ENCODE peak calls at places on chromosomes 1 and 21, in four cellular contexts. Z is transverse colon, M is right lobe of liver, J is H54. O is an unnamed sample.

GRCh38 chr1:6967431-6968079 is 182.3 kb downstream of the CAMTA1 start:
- DNase-seq in Z (no peak), M (no peak), J (no peak), O (no peak)

GRCh38 chr1:210817385-210818275 is 316.3 kb downstream of the KCNH1 start:
- DNase-seq in Z (no peak), M (no peak), J (no peak), O (no peak)

GRCh38 chr1:86933562-86934377 is 19.3 kb downstream of the HS2ST1 start:
- DNase-seq in Z (no peak), M (no peak), J (no peak), O (peak; percentile 77)

GRCh38 chr1:53662951-53663350 is 76.0 kb downstream of the GLIS1 start:
- DNase-seq in Z (no peak), M (peak; percentile 28), J (no peak), O (no peak)

GRCh38 chr1:118744420-118744819 is 243.7 kb downstream of the TBX15 start:
- DNase-seq in Z (no peak), M (no peak), J (no peak), O (no peak)

GRCh38 chr21:25895565-25896205 is 160.9 kb downstream of the GABPA start:
- DNase-seq in Z (no peak), M (no peak), J (no peak), O (peak; percentile 29)

GRCh38 chr1:183323849-183324683 is 94.1 kb downstream of the NMNAT2 start:
- DNase-seq in Z (no peak), M (no peak), J (no peak), O (no peak)

GRCh38 chr1:41239988-41240610 is 2.0 kb downstream of the SCMH1 start:
- DNase-seq in Z (no peak), M (no peak), J (no peak), O (peak; percentile 69)

GRCh38 chr1:21124846-21125245 is 51.9 kb downstream of the EIF4G3 start:
- DNase-seq in Z (no peak), M (no peak), J (no peak), O (no peak)

GRCh38 chr1:228894442-228894989 is 159.2 kb downstream of the RHOU start:
- DNase-seq in Z (no peak), M (no peak), J (no peak), O (no peak)

GRCh38 chr1:12594966-12595838 is 22.8 kb downstream of the DHRS3 start:
- DNase-seq in Z (peak; percentile 50), M (peak; percentile 70), J (no peak), O (peak; percentile 15)

GRCh38 chr1:154221815-154222081 is 993 bp downstream of the UBAP2L start:
- DNase-seq in Z (no peak), M (no peak), J (no peak), O (peak; percentile 73)

GRCh38 chr1:54051936-54052469 is 1.0 kb downstream of the TMEM59 start:
- DNase-seq in Z (peak; percentile 29), M (no peak), J (peak; percentile 19), O (peak; percentile 32)

GRCh38 chr1:3649342-3650247 is at the start of gene WRAP73:
- DNase-seq in Z (peak; percentile 93), M (peak; percentile 90), J (peak; percentile 95), O (peak; percentile 92)
- TF ChIP-seq POLR2A in Z (peak; percentile 85), M (peak; percentile 68), J (peak; percentile 57), O (peak; percentile 77)

DNA sequence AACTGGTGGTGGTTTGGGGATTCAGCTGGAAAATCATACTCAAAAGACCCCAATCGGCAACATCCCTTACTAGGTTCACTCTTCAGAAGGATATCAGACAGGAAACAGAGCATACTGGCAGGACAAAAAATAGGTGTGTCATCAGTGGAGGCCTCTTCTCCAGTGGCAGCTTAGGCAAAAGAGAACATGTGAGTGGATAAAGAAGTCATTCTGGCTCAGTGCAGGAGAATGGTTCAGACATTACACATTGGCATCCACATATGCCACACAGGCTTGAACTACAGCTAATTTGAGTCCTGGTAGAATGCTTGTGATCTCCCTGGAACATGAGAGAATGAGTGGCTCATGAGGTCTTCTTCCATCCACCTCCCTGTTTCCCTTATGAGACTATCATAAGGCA is 24.8 kb downstream of the VAMP4 start:
- DNase-seq in Z (no peak), M (no peak), J (no peak), O (peak; percentile 20)
- TF ChIP-seq POLR2A in Z (no peak), M (no peak), J (no peak), O (no peak)

GRCh38 chr1:58780586-58781452 is 3.0 kb downstream of the JUN start:
- DNase-seq in Z (no peak), M (no peak), J (no peak), O (no peak)
- TF ChIP-seq POLR2A in Z (peak; percentile 68), M (no peak), J (no peak), O (no peak)

GRCh38 chr1:62687903-62688686 is at the start of gene DOCK7:
- DNase-seq in Z (peak; percentile 85), M (peak; percentile 86), J (peak; percentile 59), O (peak; percentile 87)
- TF ChIP-seq POLR2A in Z (no peak), M (peak; percentile 88), J (peak; percentile 74), O (peak; percentile 51)